ENCODE peak calls at places on chromosomes 11 and 22, in eight cellular contexts. G is activated gamma-delta T cell, U is stomach, D is NCI-H345, O is foreskin keratinocyte, Q is pancreas, E is AG09309, I is left cardiac atrium. X is an unnamed sample.
A peak's percentile ranks its signal among the peaks of the same experiment; 100 is the strongest.

GRCh38 chr22:44357962-44358553 is 45.3 kb upstream of the SHISAL1 start:
- DNase-seq in O (no peak), I (peak; percentile 60), U (no peak), D (peak; percentile 8), E (no peak), Q (no peak), G (no peak), X (peak; percentile 13)

GRCh38 chr11:6214530-6214929 is 9.2 kb downstream of the C11orf42 start:
- DNase-seq in Q (no peak), O (no peak), E (no peak), G (no peak), I (no peak), U (no peak), D (no peak), X (no peak)

GRCh38 chr11:12077535-12078280 is 32.7 kb upstream of the MICAL2 start:
- DNase-seq in O (peak; percentile 71), E (no peak), Q (no peak), U (no peak), G (no peak), I (no peak), D (no peak), X (no peak)

GRCh38 chr22:17167486-17167885 is 8.4 kb upstream of the HDHD5 start:
- DNase-seq in Q (peak; percentile 53), E (no peak), G (no peak), O (no peak), D (no peak), I (peak; percentile 59), U (peak; percentile 70), X (no peak)

GRCh38 chr11:8719260-8720190 is 36.9 kb downstream of the RPL27A start:
- DNase-seq in I (peak; percentile 67), Q (peak; percentile 32), O (peak; percentile 85), U (no peak), E (peak; percentile 91), G (no peak), D (no peak), X (no peak)

GRCh38 chr11:27913650-27914049 is 194.3 kb downstream of the KIF18A start:
- DNase-seq in U (no peak), G (no peak), Q (no peak), E (no peak), D (no peak), O (peak; percentile 44), I (no peak), X (no peak)

GRCh38 chr11:67634366-67635230 is 4.9 kb upstream of the NUDT8 start:
- DNase-seq in Q (no peak), E (no peak), O (no peak), I (peak; percentile 12), D (no peak), G (no peak), U (no peak), X (peak; percentile 84)

GRCh38 chr22:37311761-37312312 is 29.5 kb downstream of the CYTH4 start:
- DNase-seq in U (no peak), E (no peak), D (no peak), Q (no peak), I (no peak), G (no peak), O (no peak), X (no peak)

GRCh38 chr11:118672865-118673264 is 6.6 kb downstream of the TREH start:
- DNase-seq in E (no peak), U (no peak), D (no peak), O (no peak), G (no peak), Q (no peak), I (no peak), X (no peak)